ENCODE peak calls at places on chromosomes 13 and 19, in five cellular contexts. Y is SK-N-SH, T is K562, J is GM12878, G is HepG2. O is an unnamed sample.

GRCh38 chr19:29666634-29667389 is 1.6 kb downstream of the PLEKHF1 start:
- DNase-seq in Y (no peak), T (no peak), J (no peak), G (peak), O (no peak)

GRCh38 chr13:112670118-112670517 is 19.7 kb upstream of the ATP11A start:
- DNase-seq in Y (no peak), T (no peak), J (no peak), G (peak), O (no peak)

GRCh38 chr13:89584058-89584457 is 1763.4 kb upstream of the MIR17HG start:
- DNase-seq in Y (peak), T (no peak), J (no peak), G (no peak), O (no peak)

GRCh38 chr19:29526730-29527499 is 1.1 kb downstream of the VSTM2B start:
- DNase-seq in Y (peak), T (peak), J (no peak), G (no peak), O (no peak)

GRCh38 chr19:14218615-14219330 is 12.8 kb upstream of the ADGRL1 start:
- DNase-seq in Y (no peak), T (no peak), J (no peak), G (no peak), O (no peak)

GRCh38 chr13:31998131-31998530 is 33.4 kb upstream of the FRY start:
- DNase-seq in Y (no peak), T (no peak), J (no peak), G (no peak), O (no peak)

GRCh38 chr13:96075953-96076543 is 13.9 kb upstream of the HS6ST3 start:
- DNase-seq in Y (peak), T (no peak), J (no peak), G (peak), O (no peak)

GRCh38 chr13:40187836-40188591 is 478.4 kb downstream of the FOXO1 start:
- DNase-seq in Y (no peak), T (no peak), J (no peak), G (no peak), O (no peak)

GRCh38 chr13:33363328-33363727 is 77.8 kb upstream of the STARD13 start:
- DNase-seq in Y (no peak), T (no peak), J (peak), G (no peak), O (peak)

GRCh38 chr13:26961890-26962615 is 201.5 kb upstream of the GPR12 start:
- DNase-seq in Y (no peak), T (peak), J (no peak), G (peak), O (no peak)

GRCh38 chr19:29812080-29812880 is 489 bp downstream of the CCNE1 start:
- DNase-seq in Y (peak), T (peak), J (no peak), G (no peak), O (no peak)

GRCh38 chr19:51460164-51460992 is 2.1 kb upstream of the SIGLEC8 start:
- DNase-seq in Y (peak), T (peak), J (no peak), G (peak), O (peak)

GRCh38 chr13:102399791-102400618 is 1.8 kb downstream of the FGF14 start:
- DNase-seq in Y (peak), T (no peak), J (no peak), G (no peak), O (peak)

GRCh38 chr19:49936549-49936948 is 7.2 kb upstream of the NUP62 start:
- DNase-seq in Y (no peak), T (no peak), J (no peak), G (no peak), O (no peak)
- TF ChIP-seq REST in Y (no peak), T (no peak), J (no peak), G (no peak), O (no peak)

DNA sequence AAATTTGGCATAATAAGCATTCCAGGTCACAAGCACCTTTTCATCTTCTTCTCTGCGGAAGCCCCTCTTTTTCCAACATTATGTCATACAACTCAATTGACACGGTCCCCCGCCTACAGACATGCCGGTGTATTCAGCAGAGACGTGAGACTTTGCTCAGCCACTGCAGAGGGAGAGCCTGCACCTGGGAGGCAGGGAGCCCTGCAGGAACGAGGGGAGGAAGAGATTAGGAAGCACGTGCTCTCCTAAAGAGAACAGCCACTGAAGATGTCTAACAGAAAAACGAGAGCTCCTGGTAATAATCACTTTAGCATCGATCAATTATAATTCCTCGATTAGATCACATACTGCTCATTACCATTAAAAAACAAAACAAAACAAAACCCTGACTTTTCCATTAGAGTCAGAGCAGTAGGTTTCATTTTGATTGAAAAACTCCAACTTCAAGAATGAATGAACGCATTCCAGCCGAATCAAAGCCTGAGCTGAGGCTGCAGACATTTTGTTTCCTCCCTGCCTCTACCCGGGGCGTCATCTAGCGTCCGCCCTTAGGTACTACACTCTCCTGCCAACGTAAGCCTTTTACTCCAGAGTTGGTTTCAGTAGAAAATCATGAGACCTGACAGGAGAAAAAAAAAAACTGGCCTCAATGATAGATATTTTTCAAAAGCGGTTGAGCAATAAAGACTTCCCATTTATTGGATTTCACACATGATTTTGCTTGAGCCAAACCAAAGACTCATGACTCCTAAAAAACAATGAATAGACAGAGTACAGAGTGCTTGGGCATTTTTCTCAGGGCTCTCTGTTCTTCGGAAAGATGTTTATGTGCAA is 194.5 kb downstream of the KATNAL1 start:
- DNase-seq in Y (peak), T (peak), J (no peak), G (peak), O (peak)
- TF ChIP-seq GABPA in Y (no peak), T (no peak), J (no peak), G (no peak), O (no peak)

GRCh38 chr13:39040206-39040605 is 1.9 kb downstream of the NHLRC3 start:
- DNase-seq in Y (no peak), T (no peak), J (no peak), G (peak), O (no peak)

GRCh38 chr13:39037880-39038568 is at the start of the genes NHLRC3 and PROSER1:
- DNase-seq in Y (peak), T (peak), J (peak), G (peak), O (peak)

GRCh38 chr13:39039033-39039432 is 777 bp downstream of the NHLRC3 start:
- DNase-seq in Y (no peak), T (no peak), J (no peak), G (peak), O (peak)

GRCh38 chr13:39037410-39037879 is 444 bp downstream of the PROSER1 start:
- DNase-seq in Y (no peak), T (no peak), J (no peak), G (no peak), O (no peak)

GRCh38 chr13:39038569-39038898 is 278 bp downstream of the NHLRC3 start:
- DNase-seq in Y (no peak), T (no peak), J (no peak), G (peak), O (peak)
- TF ChIP-seq REST in Y (no peak), T (no peak), J (no peak), G (no peak), O (no peak)

DNA sequence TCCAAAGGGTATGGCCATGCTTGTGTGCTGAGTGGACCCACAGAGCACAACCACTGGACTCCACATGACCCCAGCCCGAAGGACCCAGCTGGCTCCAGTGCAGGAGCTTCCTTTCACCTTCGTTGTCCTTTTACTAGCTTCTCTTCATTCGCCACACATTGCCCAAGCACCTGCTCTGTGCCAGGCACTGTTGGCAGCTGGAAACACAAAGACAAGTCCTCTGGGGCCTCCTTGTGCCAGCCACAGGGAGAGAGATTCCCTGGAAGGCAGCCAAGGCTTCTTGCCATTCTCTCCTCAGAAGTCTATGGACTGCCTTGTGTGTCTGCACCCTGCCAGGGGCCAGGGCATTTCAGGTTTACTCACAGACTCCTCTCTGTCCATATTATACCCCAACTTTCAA is 57.0 kb downstream of the CHST8 start:
- DNase-seq in Y (peak), T (no peak), J (no peak), G (no peak), O (no peak)
- TF ChIP-seq GABPA in Y (no peak), T (no peak), J (no peak), G (no peak), O (no peak)

GRCh38 chr13:76522083-76522755 is 364.0 kb downstream of the KCTD12 start:
- DNase-seq in Y (peak), T (no peak), J (no peak), G (no peak), O (no peak)
- TF ChIP-seq REST in Y (no peak), T (no peak), J (no peak), G (no peak), O (no peak)

DNA sequence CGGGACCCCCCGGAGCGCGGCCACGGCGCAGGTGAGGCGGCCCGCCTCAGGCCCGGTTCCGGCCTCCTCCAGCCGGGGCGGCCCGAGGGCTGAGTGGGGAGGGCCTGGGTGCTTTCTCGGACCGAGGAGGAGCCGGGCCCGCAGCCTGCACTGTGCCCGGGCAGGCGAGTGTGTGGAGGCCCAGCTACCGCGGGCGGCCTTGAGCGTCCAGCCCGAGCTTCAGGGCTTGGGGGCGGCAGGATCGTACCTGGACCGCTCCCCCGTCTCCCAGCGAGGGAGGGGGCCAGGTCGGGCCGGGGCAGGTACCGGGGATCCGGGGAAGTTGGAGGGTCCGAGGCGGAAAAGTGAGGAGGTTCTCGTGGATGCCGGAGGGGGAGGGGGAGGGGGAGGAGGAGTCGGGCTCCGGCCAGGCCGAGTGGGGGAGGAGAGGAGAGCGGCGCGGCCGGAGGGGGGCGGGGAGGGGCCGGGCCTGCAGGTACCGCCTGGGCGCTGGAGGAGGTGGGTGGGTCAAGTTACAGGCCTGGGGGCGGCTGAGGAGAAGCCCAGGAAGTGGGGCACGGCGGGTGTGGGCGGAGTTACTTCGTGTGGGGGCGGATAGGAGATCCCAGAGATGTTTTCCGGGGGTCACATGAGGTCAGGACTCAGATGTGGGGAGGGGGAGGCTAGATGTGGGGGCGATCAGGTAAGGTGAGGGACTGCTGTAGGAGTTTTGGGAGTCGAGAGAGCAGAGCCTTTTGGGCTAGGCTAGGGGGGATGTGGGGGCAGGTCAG is 545 bp downstream of the NACC1 start:
- DNase-seq in Y (peak), T (peak), J (no peak), G (peak), O (peak)
- TF ChIP-seq GABPA in Y (no peak), T (peak), J (no peak), G (peak), O (no peak)

O was measured in HL-60.